ENCODE peak calls at places on chromosomes 16 and 17, in eight cellular contexts. V is upper lobe of right lung, B is stomach, P is tibial artery, F is brain microvascular endothelial cell, R is left lung, M is OCI-LY7, A is fibroblast of villous mesenchyme. O is an unnamed sample.

GRCh38 chr16:57743458-57743857 is 7.9 kb downstream of the KATNB1 start:
- DNase-seq in V (no peak), B (no peak), P (no peak), F (no peak), R (peak; percentile 27), M (no peak), A (no peak), O (no peak)

GRCh38 chr17:45431531-45432404 is 902 bp downstream of the ARHGAP27 start:
- DNase-seq in V (peak; percentile 97), B (peak; percentile 85), P (no peak), F (no peak), R (peak; percentile 98), M (peak; percentile 59), A (peak; percentile 47), O (no peak)

GRCh38 chr17:35089846-35090193 is 26.3 kb upstream of the RFFL start:
- DNase-seq in V (no peak), B (no peak), P (no peak), F (no peak), R (peak; percentile 81), M (no peak), A (peak; percentile 39), O (no peak)

GRCh38 chr16:11530171-11530940 is 56.4 kb downstream of the LITAF start:
- DNase-seq in V (no peak), B (no peak), P (no peak), F (no peak), R (no peak), M (no peak), A (no peak), O (no peak)

GRCh38 chr16:88320947-88321634 is 61.7 kb upstream of the ZNF469 start:
- DNase-seq in V (no peak), B (no peak), P (no peak), F (no peak), R (peak; percentile 72), M (peak; percentile 30), A (no peak), O (no peak)

GRCh38 chr17:75077490-75078096 is 10.2 kb upstream of the SLC16A5 start:
- DNase-seq in V (peak; percentile 90), B (peak; percentile 83), P (peak; percentile 88), F (no peak), R (peak; percentile 96), M (peak; percentile 56), A (peak; percentile 42), O (no peak)

GRCh38 chr17:73831699-73832098 is 187.5 kb upstream of the SDK2 start:
- DNase-seq in V (peak; percentile 29), B (no peak), P (peak; percentile 28), F (no peak), R (no peak), M (no peak), A (no peak), O (no peak)

GRCh38 chr17:81703747-81704654 is 834 bp downstream of the MRPL12 start:
- DNase-seq in V (no peak), B (no peak), P (no peak), F (no peak), R (no peak), M (peak; percentile 37), A (no peak), O (no peak)

GRCh38 chr17:45311762-45312476 is 4.9 kb downstream of the MAP3K14 start:
- DNase-seq in V (peak; percentile 82), B (peak; percentile 82), P (peak; percentile 78), F (peak; percentile 39), R (no peak), M (peak; percentile 86), A (peak; percentile 73), O (no peak)

GRCh38 chr16:53094013-53094630 is 39.3 kb downstream of the CHD9 start:
- DNase-seq in V (peak; percentile 89), B (peak; percentile 82), P (peak; percentile 72), F (peak; percentile 48), R (peak; percentile 92), M (peak; percentile 71), A (no peak), O (no peak)

GRCh38 chr16:1782408-1783247 is at the start of the genes NUBP2 and SPSB3:
- DNase-seq in V (peak; percentile 100), B (peak; percentile 100), P (peak; percentile 100), F (peak; percentile 100), R (peak; percentile 99), M (peak; percentile 100), A (peak; percentile 100), O (peak; percentile 100)

GRCh38 chr16:1780677-1781072 is 1.7 kb downstream of the SPSB3 start:
- DNase-seq in V (no peak), B (no peak), P (no peak), F (no peak), R (no peak), M (no peak), A (no peak), O (no peak)

GRCh38 chr16:1779741-1780676 is 2.4 kb downstream of the SPSB3 start:
- DNase-seq in V (no peak), B (no peak), P (no peak), F (no peak), R (no peak), M (no peak), A (no peak), O (no peak)

GRCh38 chr16:1781758-1782407 is 488 bp downstream of the SPSB3 start:
- DNase-seq in V (no peak), B (no peak), P (no peak), F (no peak), R (peak; percentile 85), M (peak; percentile 36), A (peak; percentile 13), O (no peak)

DNA sequence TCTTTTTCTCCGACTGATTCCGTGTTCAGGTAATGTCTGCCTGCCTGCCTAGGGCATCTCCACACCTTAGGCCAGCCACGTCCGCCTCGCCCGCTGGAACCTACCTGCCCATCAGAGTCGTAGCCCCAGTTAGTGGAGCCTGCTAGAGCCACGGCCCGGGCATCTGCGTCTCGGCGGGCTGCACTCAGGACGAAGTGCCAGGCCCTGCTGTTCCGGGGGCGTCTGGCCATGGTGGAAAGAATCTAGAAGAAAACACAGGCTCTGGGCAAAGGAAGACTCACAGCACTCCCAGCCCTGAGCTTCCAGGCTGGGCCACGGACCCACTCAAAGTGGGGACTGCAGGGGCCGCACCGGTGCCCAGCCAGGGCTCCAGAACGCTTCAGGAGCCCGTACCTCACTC is 1.1 kb downstream of the SPSB3 start:
- DNase-seq in V (no peak), B (no peak), P (no peak), F (no peak), R (no peak), M (no peak), A (no peak), O (no peak)
- H3K4me3 ChIP-seq in V (peak overlapping the region; percentile 80), B (peak overlapping the region; percentile 98), P (peak overlapping the region; percentile 94), F (peak overlapping the region; percentile 75), R (peak overlapping the region; percentile 87), M (peak overlapping the region; percentile 89), A (peak overlapping the region; percentile 81), O (peak overlapping the region; percentile 81)

GRCh38 chr17:77087650-77088454 is 52.9 kb upstream of the SEC14L1 start:
- DNase-seq in V (no peak), B (no peak), P (no peak), F (no peak), R (no peak), M (no peak), A (no peak), O (no peak)
- H3K4me3 ChIP-seq in V (peak overlapping the region; percentile 68), B (peak overlapping the region; percentile 83), P (peak overlapping the region; percentile 73), F (peak overlapping the region; percentile 83), R (peak overlapping the region; percentile 73), M (peak overlapping the region; percentile 83), A (peak overlapping the region; percentile 87), O (peak overlapping the region; percentile 77)

GRCh38 chr17:61284174-61284573 is 115.5 kb upstream of the TBX2 start:
- DNase-seq in V (no peak), B (no peak), P (no peak), F (peak; percentile 92), R (no peak), M (no peak), A (peak; percentile 96), O (peak; percentile 88)

GRCh38 chr17:61280338-61280737 is 119.3 kb upstream of the TBX2 start:
- DNase-seq in V (no peak), B (no peak), P (no peak), F (no peak), R (no peak), M (no peak), A (no peak), O (no peak)

GRCh38 chr17:61283043-61283442 is 116.6 kb upstream of the TBX2 start:
- DNase-seq in V (no peak), B (no peak), P (no peak), F (no peak), R (no peak), M (no peak), A (no peak), O (no peak)

GRCh38 chr17:61280851-61281250 is 118.8 kb upstream of the TBX2 start:
- DNase-seq in V (no peak), B (no peak), P (no peak), F (no peak), R (no peak), M (no peak), A (no peak), O (no peak)

DNA sequence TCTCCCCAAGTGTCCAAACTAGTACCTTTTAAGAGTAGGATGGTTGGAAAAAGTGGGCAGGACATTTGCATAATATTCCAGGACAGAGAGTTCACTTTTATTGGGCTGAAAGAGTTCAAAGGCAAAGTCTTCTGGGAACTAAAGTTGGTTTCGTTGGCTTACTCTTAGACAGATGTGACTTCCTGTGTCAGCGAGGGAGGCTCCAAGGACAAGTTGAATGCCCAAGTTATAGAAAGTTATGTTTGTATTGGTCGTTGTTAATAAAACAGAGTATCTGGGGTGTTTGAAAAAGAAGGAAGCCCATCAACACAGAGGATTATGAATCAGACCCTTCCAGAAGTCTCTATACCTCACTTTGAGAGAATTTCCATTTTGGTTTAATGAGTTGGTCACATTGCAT is 117.3 kb upstream of the TBX2 start:
- DNase-seq in V (no peak), B (no peak), P (no peak), F (no peak), R (no peak), M (no peak), A (no peak), O (no peak)
- H3K4me3 ChIP-seq in V (no peak overlapping the region), B (no peak overlapping the region), P (no peak overlapping the region), F (no peak overlapping the region), R (no peak overlapping the region), M (no peak overlapping the region), A (no peak overlapping the region), O (no peak overlapping the region)

DNA sequence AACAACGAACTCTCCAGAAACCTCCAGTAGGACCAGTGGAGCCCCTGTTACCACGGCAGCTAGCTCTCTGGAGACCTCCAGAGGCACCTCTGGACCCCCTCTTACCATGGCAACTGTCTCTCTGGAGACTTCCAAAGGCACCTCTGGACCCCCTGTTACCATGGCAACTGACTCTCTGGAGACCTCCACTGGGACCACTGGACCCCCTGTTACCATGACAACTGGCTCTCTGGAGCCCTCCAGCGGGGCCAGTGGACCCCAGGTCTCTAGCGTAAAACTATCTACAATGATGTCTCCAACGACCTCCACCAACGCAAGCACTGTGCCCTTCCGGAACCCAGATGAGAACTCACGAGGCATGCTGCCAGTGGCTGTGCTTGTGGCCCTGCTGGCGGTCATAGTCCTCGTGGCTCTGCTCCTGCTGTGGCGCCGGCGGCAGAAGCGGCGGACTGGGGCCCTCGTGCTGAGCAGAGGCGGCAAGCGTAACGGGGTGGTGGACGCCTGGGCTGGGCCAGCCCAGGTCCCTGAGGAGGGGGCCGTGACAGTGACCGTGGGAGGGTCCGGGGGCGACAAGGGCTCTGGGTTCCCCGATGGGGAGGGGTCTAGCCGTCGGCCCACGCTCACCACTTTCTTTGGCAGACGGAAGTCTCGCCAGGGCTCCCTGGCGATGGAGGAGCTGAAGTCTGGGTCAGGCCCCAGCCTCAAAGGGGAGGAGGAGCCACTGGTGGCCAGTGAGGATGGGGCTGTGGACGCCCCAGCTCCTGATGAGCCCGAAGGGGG is 1.3 kb downstream of the SPN start:
- DNase-seq in V (peak; percentile 74), B (no peak), P (no peak), F (no peak), R (peak; percentile 91), M (peak; percentile 83), A (no peak), O (no peak)
- H3K4me3 ChIP-seq in V (peak overlapping the region; percentile 51), B (peak overlapping the region; percentile 35), P (peak overlapping the region; percentile 3), F (no peak overlapping the region), R (no peak overlapping the region), M (peak overlapping the region; percentile 78), A (no peak overlapping the region), O (no peak overlapping the region)